ENCODE peak calls at places on chromosomes 13 and 19, in six cellular contexts. Z, S, G, X, T and H are unnamed samples.

GRCh38 chr13:40315416-40316064 is 350.9 kb downstream of the FOXO1 start:
- DNase-seq in Z (no peak), S (peak), G (peak), X (peak), T (no peak), H (peak)

GRCh38 chr13:78256479-78256878 is 337.8 kb upstream of the EDNRB start:
- DNase-seq in Z (no peak), S (no peak), G (no peak), X (no peak), T (no peak), H (no peak)

GRCh38 chr13:20175907-20176652 is 15.2 kb upstream of the GJA3 start:
- DNase-seq in Z (no peak), S (no peak), G (no peak), X (no peak), T (no peak), H (no peak)

GRCh38 chr13:109058071-109058470 is 428.7 kb downstream of the MYO16 start:
- DNase-seq in Z (no peak), S (no peak), G (no peak), X (no peak), T (no peak), H (no peak)

GRCh38 chr13:61029064-61029463 is 386.6 kb downstream of the PCDH20 start:
- DNase-seq in Z (peak), S (no peak), G (peak), X (no peak), T (no peak), H (no peak)

GRCh38 chr19:31312004-31312403 is 37.2 kb downstream of the TSHZ3 start:
- DNase-seq in Z (no peak), S (no peak), G (no peak), X (no peak), T (no peak), H (no peak)

GRCh38 chr19:36041831-36042230 is 9.2 kb upstream of the CLIP3 start:
- DNase-seq in Z (no peak), S (no peak), G (peak), X (no peak), T (no peak), H (no peak)

GRCh38 chr13:20387441-20387971 is 138.2 kb downstream of the CRYL1 start:
- DNase-seq in Z (no peak), S (no peak), G (no peak), X (no peak), T (no peak), H (no peak)

GRCh38 chr13:97944396-97945029 is 9.0 kb upstream of the IPO5 start:
- DNase-seq in Z (no peak), S (no peak), G (no peak), X (no peak), T (no peak), H (no peak)

GRCh38 chr19:51703655-51704515 is 10.8 kb downstream of the SPACA6 start:
- DNase-seq in Z (peak), S (peak), G (peak), X (peak), T (peak), H (peak)

GRCh38 chr19:19134687-19135158 is 3.6 kb downstream of the TMEM161A start:
- DNase-seq in Z (peak), S (peak), G (peak), X (peak), T (no peak), H (peak)

GRCh38 chr19:13839938-13840750 is 36.8 kb upstream of the NANOS3 start:
- DNase-seq in Z (no peak), S (peak), G (peak), X (peak), T (peak), H (no peak)

GRCh38 chr13:73803997-73804396 is 330.2 kb downstream of the KLF12 start:
- DNase-seq in Z (no peak), S (no peak), G (no peak), X (no peak), T (no peak), H (no peak)